ENCODE peak calls at places on chromosomes 7 and 10, in four cellular contexts. V is uterus, Z is hepatocyte, H is transverse colon. A is an unnamed sample.

GRCh38 chr10:21599582-21599981 is 65.5 kb downstream of the MLLT10 start:
- DNase-seq in V (no peak), Z (no peak), H (no peak), A (no peak)

GRCh38 chr10:130463104-130463875 is 327.1 kb downstream of the GLRX3 start:
- DNase-seq in V (no peak), Z (no peak), H (no peak), A (no peak)

GRCh38 chr7:13050703-13051102 is 363.3 kb downstream of the ARL4A start:
- DNase-seq in H (no peak), V (no peak), Z (no peak), A (peak; percentile 61)

GRCh38 chr10:88456730-88457129 is 126.4 kb downstream of the RNLS start:
- DNase-seq in H (no peak), Z (no peak), V (no peak), A (peak; percentile 13)

GRCh38 chr7:128011079-128011670 is 20.1 kb downstream of the LRRC4 start:
- DNase-seq in Z (no peak), H (no peak), V (no peak), A (no peak)

GRCh38 chr7:92557249-92557648 is 28.7 kb downstream of the RBM48 start:
- DNase-seq in V (no peak), Z (no peak), H (no peak), A (no peak)

GRCh38 chr7:151814400-151814914 is 62.5 kb downstream of the PRKAG2 start:
- DNase-seq in Z (no peak), H (no peak), V (no peak), A (no peak)

GRCh38 chr10:1724921-1725320 is 12.4 kb downstream of the ADARB2 start:
- DNase-seq in H (no peak), V (no peak), Z (no peak), A (no peak)

GRCh38 chr10:64059884-64060283 is 538.7 kb downstream of the REEP3 start:
- DNase-seq in Z (no peak), V (no peak), H (no peak), A (no peak)

GRCh38 chr7:102728-103127 is 89.6 kb upstream of the FAM20C start:
- DNase-seq in H (no peak), V (no peak), Z (no peak), A (no peak)

GRCh38 chr7:140263277-140263676 is 86.5 kb upstream of the KDM7A start:
- DNase-seq in V (no peak), Z (no peak), H (no peak), A (no peak)

GRCh38 chr7:24854866-24855265 is 97.6 kb upstream of the GSDME start:
- DNase-seq in Z (no peak), H (no peak), V (no peak), A (no peak)

GRCh38 chr10:92695679-92696605 is 6.2 kb downstream of the HHEX start:
- DNase-seq in H (no peak), Z (peak; percentile 61), V (no peak), A (no peak)

GRCh38 chr7:29976265-29976664 is 13.3 kb downstream of the SCRN1 start:
- DNase-seq in H (no peak), Z (no peak), V (no peak), A (no peak)

GRCh38 chr7:130210181-130210935 is 2.7 kb downstream of the SSMEM1 start:
- DNase-seq in H (no peak), Z (no peak), V (no peak), A (no peak)

GRCh38 chr7:151686826-151687225 is 167.1 kb upstream of the RHEB start:
- DNase-seq in Z (no peak), V (no peak), H (no peak), A (no peak)

GRCh38 chr7:28520074-28521015 is 108.0 kb downstream of the CREB5 start:
- DNase-seq in Z (no peak), V (no peak), H (no peak), A (no peak)

GRCh38 chr10:130393342-130393741 is 257.2 kb downstream of the GLRX3 start:
- DNase-seq in V (no peak), Z (no peak), H (no peak), A (no peak)

GRCh38 chr10:80487791-80488538 is 33.9 kb downstream of the TSPAN14 start:
- DNase-seq in H (peak; percentile 51), Z (no peak), V (no peak), A (no peak)

GRCh38 chr7:99825451-99825850 is 2.4 kb upstream of the CYP3A43 start:
- DNase-seq in V (no peak), Z (peak; percentile 21), H (no peak), A (no peak)

GRCh38 chr10:98076086-98076485 is 45.7 kb upstream of the CRTAC1 start:
- DNase-seq in H (no peak), Z (no peak), V (no peak), A (no peak)

GRCh38 chr7:157018997-157019591 is 8.6 kb upstream of the MNX1 start:
- DNase-seq in H (no peak), V (no peak), Z (peak; percentile 16), A (no peak)

GRCh38 chr7:92653136-92653535 is 62.9 kb upstream of the FAM133B start:
- DNase-seq in H (no peak), Z (no peak), V (no peak), A (no peak)

GRCh38 chr7:149562602-149563001 is 65.0 kb upstream of the ZNF746 start:
- DNase-seq in H (no peak), Z (no peak), V (no peak), A (peak; percentile 10)

GRCh38 chr7:18040196-18040595 is 12.6 kb upstream of the PRPS1L1 start:
- DNase-seq in V (no peak), Z (no peak), H (no peak), A (peak; percentile 55)

GRCh38 chr10:95445223-95445836 is 115.8 kb downstream of the SORBS1 start:
- DNase-seq in V (peak; percentile 86), H (peak; percentile 69), Z (peak; percentile 37), A (peak; percentile 11)

GRCh38 chr7:130352335-130353074 is 7.9 kb downstream of the CPA5 start:
- DNase-seq in H (no peak), V (peak; percentile 48), Z (no peak), A (no peak)

GRCh38 chr7:42414961-42415505 is 178.0 kb upstream of the GLI3 start:
- DNase-seq in V (no peak), H (no peak), Z (no peak), A (no peak)

GRCh38 chr10:17144757-17145156 is 15.1 kb upstream of the CUBN start:
- DNase-seq in Z (no peak), V (no peak), H (no peak), A (no peak)

GRCh38 chr7:137538361-137538762 is 194.8 kb upstream of the PTN start:
- DNase-seq in Z (no peak), V (no peak), H (no peak), A (peak; percentile 55)

GRCh38 chr7:159212226-159212625 is 67.6 kb upstream of the VIPR2 start:
- DNase-seq in H (no peak), Z (no peak), V (no peak), A (no peak)

GRCh38 chr7:34657632-34658268 is at the start of gene NPSR1:
- DNase-seq in V (no peak), H (no peak), Z (no peak), A (no peak)

GRCh38 chr10:20916976-20917375 is 19.9 kb upstream of the NEBL start:
- DNase-seq in V (no peak), Z (no peak), H (no peak), A (no peak)

GRCh38 chr7:36692444-36692843 is 31.9 kb downstream of the AOAH start:
- DNase-seq in V (no peak), Z (no peak), H (no peak), A (no peak)

GRCh38 chr10:57864789-57865676 is 402.7 kb downstream of the IPMK start:
- DNase-seq in Z (peak; percentile 70), V (no peak), H (peak; percentile 10), A (no peak)

DNA sequence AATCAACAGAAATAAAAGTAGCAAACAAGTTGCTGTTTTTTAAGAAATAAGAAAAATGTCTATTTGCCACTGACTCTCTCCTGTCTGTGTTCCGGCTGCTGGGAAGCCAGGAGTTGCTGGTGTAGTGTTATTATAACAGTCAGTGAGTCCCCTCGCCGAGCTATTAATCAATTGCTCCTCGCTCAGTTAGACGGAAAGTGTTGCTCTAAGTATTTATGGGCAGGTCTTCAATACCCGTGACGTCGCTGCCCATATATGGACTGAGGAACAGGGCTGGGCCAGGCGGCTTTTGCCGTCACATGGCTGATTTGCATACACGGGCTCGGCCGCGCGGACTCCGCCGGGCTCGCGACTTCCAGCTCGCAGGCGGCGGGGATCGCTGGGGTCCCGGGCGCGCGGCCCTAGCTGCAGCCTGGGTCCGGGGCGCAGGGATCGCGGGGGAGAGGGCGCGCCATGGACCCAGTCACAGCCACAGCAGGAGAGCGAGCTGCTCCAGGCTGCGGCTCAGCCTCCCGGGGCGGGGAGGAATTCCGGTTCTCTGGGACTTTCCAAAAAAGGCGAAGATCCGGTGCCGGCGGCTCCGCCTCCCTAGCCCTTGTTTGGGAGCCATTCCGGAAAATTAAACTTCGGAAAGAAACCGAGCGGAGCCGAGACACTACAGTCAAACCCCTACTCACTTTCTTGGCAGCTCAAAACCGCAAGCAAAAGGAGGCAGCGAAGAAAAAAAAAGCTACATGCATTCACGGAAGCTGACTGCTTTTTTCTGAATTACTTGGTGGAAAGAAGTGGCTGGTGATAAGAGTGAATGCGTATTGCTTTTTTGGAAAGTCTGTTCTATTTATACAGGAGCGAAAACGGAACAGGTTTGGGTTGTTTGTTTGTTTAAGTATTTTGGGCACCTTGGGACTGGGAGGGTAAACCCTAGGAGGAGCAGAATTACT is at the start of gene EGR2:
- DNase-seq in Z (peak; percentile 96), H (peak; percentile 94), V (peak; percentile 92), A (peak; percentile 80)
- H3K27me3 ChIP-seq in Z (peaks cover 69% of the 10 kb centered on the region), H (peaks cover 55% of the 10 kb centered on the region), V (peaks cover 4% of the 10 kb centered on the region), A (peaks cover 48% of the 10 kb centered on the region)

GRCh38 chr10:102457591-102458150 is 6.3 kb upstream of the C10orf95 start:
- DNase-seq in Z (no peak), H (no peak), V (no peak), A (no peak)

GRCh38 chr10:102461187-102462054 is 10.1 kb upstream of the C10orf95 start:
- DNase-seq in V (peak; percentile 91), H (peak; percentile 97), Z (peak; percentile 98), A (no peak)

GRCh38 chr10:102463983-102464382 is 12.6 kb upstream of the C10orf95 start:
- DNase-seq in Z (no peak), H (no peak), V (no peak), A (no peak)

GRCh38 chr10:102462512-102463054 is 11.2 kb upstream of the C10orf95 start:
- DNase-seq in Z (no peak), V (no peak), H (no peak), A (no peak)

GRCh38 chr10:102460836-102461186 is 9.5 kb upstream of the C10orf95 start:
- DNase-seq in Z (no peak), H (no peak), V (no peak), A (no peak)
- H3K27me3 ChIP-seq in Z (no peaks in the 10 kb centered on the region), H (no peaks in the 10 kb centered on the region), V (no peaks in the 10 kb centered on the region), A (peaks cover 8% of the 10 kb centered on the region)

GRCh38 chr7:25906760-25907159 is 245.2 kb upstream of the NFE2L3 start:
- DNase-seq in Z (no peak), V (no peak), H (no peak), A (no peak)
- H3K27me3 ChIP-seq in Z (no peaks in the 10 kb centered on the region), V (no peaks in the 10 kb centered on the region), H (no peaks in the 10 kb centered on the region), A (no peaks in the 10 kb centered on the region)

GRCh38 chr7:3156508-3156907 is 112.8 kb upstream of the CARD11 start:
- DNase-seq in H (no peak), V (no peak), Z (no peak), A (no peak)
- H3K27me3 ChIP-seq in H (peaks cover 6% of the 10 kb centered on the region), V (no peaks in the 10 kb centered on the region), Z (no peaks in the 10 kb centered on the region), A (peaks cover 13% of the 10 kb centered on the region)

A was measured in AG04450.